ENCODE peak calls at places on chromosomes 1 and 21, in nine cellular contexts. I is endothelial cell of umbilical vein, U is spleen, N is Panc1, D is transverse colon, B is HL-60, W is suprapubic skin, Y is sigmoid colon, G is esophagus muscularis mucosa. A is an unnamed sample.
A peak's percentile ranks its signal among the peaks of the same experiment; 100 is the strongest.

GRCh38 chr1:24362416-24362815 is 43.3 kb downstream of the GRHL3 start:
- DNase-seq in I (no peak), U (no peak), N (no peak), D (no peak), B (no peak), W (no peak), Y (no peak), G (no peak), A (no peak)

GRCh38 chr1:32871364-32872188 is 864 bp upstream of the FNDC5 start:
- DNase-seq in I (no peak), U (no peak), N (no peak), D (no peak), B (no peak), W (no peak), Y (no peak), G (no peak), A (no peak)

GRCh38 chr1:205449750-205450443 is 5.9 kb downstream of the BLACAT1 start:
- DNase-seq in I (no peak), U (no peak), N (no peak), D (peak; percentile 72), B (no peak), W (no peak), Y (no peak), G (no peak), A (peak; percentile 95)

GRCh38 chr1:167219646-167220536 is 795 bp upstream of the POU2F1 start:
- DNase-seq in I (peak; percentile 84), U (peak; percentile 96), N (no peak), D (peak; percentile 93), B (peak; percentile 88), W (peak; percentile 93), Y (peak; percentile 84), G (peak; percentile 93), A (peak; percentile 80)

GRCh38 chr1:54927475-54928240 is 40.7 kb upstream of the DHCR24 start:
- DNase-seq in I (peak; percentile 33), U (no peak), N (no peak), D (no peak), B (no peak), W (no peak), Y (no peak), G (no peak), A (no peak)

GRCh38 chr1:157113631-157114030 is 14.0 kb upstream of the ETV3L start:
- DNase-seq in I (no peak), U (no peak), N (no peak), D (no peak), B (no peak), W (no peak), Y (no peak), G (no peak), A (no peak)

GRCh38 chr1:152517237-152517811 is 3.0 kb downstream of the CRCT1 start:
- DNase-seq in I (peak; percentile 25), U (no peak), N (no peak), D (no peak), B (no peak), W (no peak), Y (no peak), G (peak; percentile 72), A (peak; percentile 6)

GRCh38 chr21:46667191-46667734 is 31.8 kb downstream of the PRMT2 start:
- DNase-seq in I (peak; percentile 21), U (no peak), N (no peak), D (no peak), B (peak; percentile 26), W (no peak), Y (no peak), G (no peak), A (no peak)

GRCh38 chr1:207248544-207249206 is 72.8 kb upstream of the CD55 start:
- DNase-seq in I (no peak), U (no peak), N (no peak), D (no peak), B (no peak), W (no peak), Y (no peak), G (no peak), A (no peak)

GRCh38 chr21:24023936-24024335 is 1583.3 kb downstream of the MRPL39 start:
- DNase-seq in I (peak; percentile 17), U (no peak), N (no peak), D (no peak), B (no peak), W (no peak), Y (no peak), G (no peak), A (no peak)

GRCh38 chr1:238336531-238336930 is 445.8 kb upstream of the ZP4 start:
- DNase-seq in I (no peak), U (no peak), N (no peak), D (no peak), B (no peak), W (no peak), Y (no peak), G (no peak), A (no peak)

GRCh38 chr1:39564340-39564739 is 12.2 kb downstream of the PABPC4 start:
- DNase-seq in I (no peak), U (no peak), N (no peak), D (no peak), B (no peak), W (no peak), Y (no peak), G (no peak), A (no peak)
- TF ChIP-seq POLR2AphosphoS5 in I (no peak), U (no peak), N (no peak), D (no peak), B (no peak), W (no peak), Y (no peak), G (no peak), A (no peak)

DNA sequence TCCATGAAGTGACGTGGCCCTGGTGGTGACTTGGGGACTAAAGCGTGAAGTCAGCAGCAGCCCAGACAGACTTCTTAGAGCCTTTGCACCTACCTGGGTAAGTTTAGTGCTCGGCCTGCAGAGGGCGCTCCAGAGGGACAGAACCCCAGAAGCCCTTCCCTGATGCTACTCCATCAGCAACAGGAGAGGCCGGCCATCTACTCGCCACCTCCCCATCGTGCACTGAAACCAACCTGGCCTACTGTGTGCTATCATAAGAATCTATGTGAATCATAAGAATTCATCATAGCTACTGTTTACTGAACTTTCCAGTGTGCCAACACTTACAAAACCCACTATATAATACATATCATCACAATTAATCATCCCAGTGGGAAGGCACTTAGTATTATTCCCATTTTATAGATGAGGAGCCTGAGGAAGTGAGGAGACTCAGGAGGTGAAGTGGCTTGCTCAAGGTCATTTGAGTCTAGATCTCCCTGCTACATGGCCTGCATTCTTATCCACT is 7.9 kb upstream of the EDN2 start:
- DNase-seq in I (peak; percentile 31), U (no peak), N (no peak), D (peak; percentile 60), B (peak; percentile 51), W (no peak), Y (no peak), G (no peak), A (no peak)
- TF ChIP-seq POLR2AphosphoS5 in I (no peak), U (no peak), N (no peak), D (no peak), B (no peak), W (no peak), Y (no peak), G (no peak), A (no peak)

DNA sequence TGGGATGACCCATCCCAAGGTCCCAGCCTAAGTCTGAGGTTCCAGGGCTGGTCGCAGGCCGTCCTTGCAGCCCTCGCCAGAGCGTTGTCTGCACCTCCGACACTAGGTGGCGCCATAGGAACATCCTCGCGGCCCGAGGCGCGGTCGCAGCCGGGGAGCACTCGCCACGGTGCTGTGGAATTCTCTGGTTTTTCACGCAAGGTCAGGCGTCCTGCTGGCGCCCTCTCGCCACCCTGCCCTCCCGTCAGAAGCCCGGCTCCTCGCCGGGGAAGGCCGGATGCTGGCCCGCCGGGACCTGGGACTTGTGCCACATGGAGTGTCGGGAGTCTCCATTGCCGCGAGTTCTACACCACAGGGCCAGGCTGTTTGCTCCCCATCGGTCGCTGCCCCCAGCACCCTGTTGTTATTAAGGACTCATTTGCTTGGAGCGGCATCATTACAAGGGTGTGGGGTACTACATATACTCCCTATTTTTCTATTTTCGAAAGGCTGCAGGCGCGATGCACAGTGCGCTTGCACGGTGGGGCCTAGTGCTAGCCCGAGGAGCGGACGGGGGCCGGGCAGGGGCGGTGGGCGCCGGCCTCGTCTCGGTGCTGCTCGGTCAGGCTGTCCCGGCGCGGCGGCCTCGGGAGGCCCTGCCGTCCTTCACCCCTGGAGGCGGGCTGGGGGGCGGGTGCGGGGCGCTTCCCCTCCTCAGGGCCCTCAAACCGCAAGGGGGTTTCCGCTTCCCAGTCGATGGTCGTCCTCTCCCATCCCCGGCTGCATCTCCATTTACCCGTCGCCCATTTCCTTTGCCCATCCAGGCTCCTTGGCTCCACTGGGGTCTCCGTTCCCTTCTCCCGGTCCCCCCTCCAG is 196.6 kb upstream of the LMO4 start:
- DNase-seq in I (peak; percentile 70), U (peak; percentile 95), N (peak; percentile 30), D (peak; percentile 79), B (peak; percentile 77), W (peak; percentile 82), Y (peak; percentile 85), G (no peak), A (peak; percentile 35)
- TF ChIP-seq POLR2AphosphoS5 in I (no peak), U (peak; percentile 36), N (no peak), D (no peak), B (no peak), W (no peak), Y (no peak), G (peak; percentile 68), A (no peak)

GRCh38 chr1:234720709-234721436 is 110.9 kb upstream of the IRF2BP2 start:
- DNase-seq in I (no peak), U (no peak), N (no peak), D (no peak), B (no peak), W (peak; percentile 77), Y (peak; percentile 73), G (no peak), A (no peak)

GRCh38 chr1:234722267-234722704 is 112.3 kb upstream of the IRF2BP2 start:
- DNase-seq in I (no peak), U (no peak), N (no peak), D (no peak), B (no peak), W (peak; percentile 63), Y (peak; percentile 73), G (no peak), A (no peak)

GRCh38 chr1:234718509-234719453 is 108.8 kb upstream of the IRF2BP2 start:
- DNase-seq in I (no peak), U (no peak), N (no peak), D (no peak), B (no peak), W (no peak), Y (peak; percentile 32), G (no peak), A (no peak)

GRCh38 chr1:234721476-234722266 is 111.7 kb upstream of the IRF2BP2 start:
- DNase-seq in I (peak; percentile 93), U (no peak), N (no peak), D (peak; percentile 54), B (peak; percentile 36), W (peak; percentile 73), Y (peak; percentile 92), G (peak; percentile 94), A (no peak)

DNA sequence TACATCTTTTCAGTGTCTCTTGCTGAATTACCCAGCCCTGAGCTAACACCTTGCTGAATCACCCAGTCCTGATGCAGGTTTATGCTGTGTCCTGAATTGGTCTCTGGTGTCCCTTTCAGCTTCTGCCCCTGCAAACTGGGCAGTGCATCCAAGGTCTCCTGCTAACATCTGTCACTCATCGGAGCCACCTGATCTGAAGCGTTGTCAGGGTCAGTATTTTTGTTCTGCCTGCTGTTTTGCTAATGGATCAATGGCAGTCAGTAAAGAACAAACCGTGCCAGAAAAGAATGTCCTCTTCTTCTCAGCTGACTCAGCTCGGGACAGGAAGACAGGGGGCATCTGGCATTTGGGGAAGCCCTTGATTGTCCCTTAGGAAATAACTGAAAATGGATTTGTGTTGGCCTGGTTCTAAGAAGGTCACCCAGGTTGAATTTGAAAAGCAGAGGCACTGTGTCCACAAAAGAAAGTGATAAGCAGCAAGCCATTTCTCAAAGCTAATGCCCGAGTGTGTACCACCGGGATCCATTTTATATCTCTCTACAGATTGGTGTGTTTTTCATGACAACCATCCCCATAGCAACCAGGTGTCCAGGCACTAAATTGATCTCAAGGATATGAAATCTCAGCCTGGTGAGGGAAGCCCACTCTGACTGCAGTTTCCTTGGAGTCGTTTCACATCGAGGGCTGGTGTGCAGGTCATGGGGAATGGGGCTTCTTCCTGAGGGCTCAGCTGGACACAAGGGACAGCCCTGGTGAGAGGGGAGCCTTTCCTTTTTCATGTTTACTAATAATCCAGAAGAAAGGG is 109.7 kb upstream of the IRF2BP2 start:
- DNase-seq in I (peak; percentile 30), U (no peak), N (no peak), D (no peak), B (no peak), W (no peak), Y (peak; percentile 58), G (no peak), A (no peak)
- TF ChIP-seq POLR2AphosphoS5 in I (no peak), U (peak; percentile 26), N (no peak), D (no peak), B (no peak), W (no peak), Y (no peak), G (peak; percentile 48), A (no peak)

A was measured in HCT116.